ENCODE peak calls at places on chromosomes 2 and 18, in four cellular contexts. W is lung, C is esophagus squamous epithelium, M is thyroid gland. S is an unnamed sample. For H3K4me1, the result is how much of the 10 kb centered on the place peaks cover.

GRCh38 chr18:12109836-12110235 is 16.2 kb downstream of the ANKRD62 start:
- DNase-seq in W (no peak), M (no peak), C (no peak), S (no peak)

GRCh38 chr2:1728821-1729220 is 15.5 kb downstream of the PXDN start:
- DNase-seq in W (no peak), M (peak), C (no peak), S (no peak)

GRCh38 chr2:68391869-68392268 is 26.8 kb downstream of the PLEK start:
- DNase-seq in C (no peak), M (no peak), W (no peak), S (no peak)

GRCh38 chr2:232541961-232542714 is 2.6 kb downstream of the CHRNG start:
- DNase-seq in W (no peak), C (no peak), M (no peak), S (no peak)

GRCh38 chr18:36650906-36651305 is 177.9 kb downstream of the TPGS2 start:
- DNase-seq in M (no peak), C (no peak), W (no peak), S (no peak)

GRCh38 chr18:40109251-40110049 is 1845.6 kb upstream of the PIK3C3 start:
- DNase-seq in M (no peak), W (no peak), C (no peak), S (no peak)

GRCh38 chr2:240033330-240033678 is 3.1 kb upstream of the OR6B2 start:
- DNase-seq in W (no peak), C (no peak), M (no peak), S (no peak)

GRCh38 chr2:127085260-127085666 is 21.7 kb downstream of the BIN1 start:
- DNase-seq in C (no peak), M (peak), W (peak), S (no peak)

GRCh38 chr18:45540146-45540545 is 75.1 kb upstream of the SLC14A2 start:
- DNase-seq in C (no peak), W (no peak), M (no peak), S (no peak)

GRCh38 chr2:239911630-239912071 is 113.5 kb downstream of the NDUFA10 start:
- DNase-seq in C (no peak), W (peak), M (no peak), S (no peak)

GRCh38 chr2:181077128-181077709 is 96.8 kb downstream of the UBE2E3 start:
- DNase-seq in C (no peak), M (no peak), W (no peak), S (no peak)

GRCh38 chr2:174683392-174683759 is 80.9 kb downstream of the CHRNA1 start:
- DNase-seq in C (no peak), M (no peak), W (no peak), S (no peak)

GRCh38 chr2:200454839-200455801 is 54.7 kb downstream of the KCTD18 start:
- DNase-seq in C (no peak), W (no peak), M (no peak), S (no peak)

GRCh38 chr2:149033716-149034115 is 4.8 kb upstream of the LYPD6B start:
- DNase-seq in C (no peak), W (no peak), M (no peak), S (no peak)

GRCh38 chr2:203705184-203705583 is 1.3 kb upstream of the CD28 start:
- DNase-seq in M (no peak), C (no peak), W (no peak), S (no peak)

GRCh38 chr2:111662771-111663470 is 221.1 kb downstream of the ANAPC1 start:
- DNase-seq in C (no peak), M (no peak), W (no peak), S (no peak)

GRCh38 chr2:135994281-135994680 is 8.9 kb upstream of the DARS1 start:
- DNase-seq in M (no peak), C (no peak), W (no peak), S (no peak)

GRCh38 chr2:64696631-64697030 is 42.9 kb upstream of the SERTAD2 start:
- DNase-seq in W (no peak), C (no peak), M (no peak), S (no peak)

GRCh38 chr2:132758995-132759394 is 89.0 kb upstream of the LYPD1 start:
- DNase-seq in C (no peak), M (no peak), W (no peak), S (no peak)

GRCh38 chr2:37180006-37180639 is 8.3 kb downstream of the SULT6B1 start:
- DNase-seq in M (no peak), C (no peak), W (no peak), S (no peak)

GRCh38 chr2:183037281-183037659 is 987 bp downstream of the NCKAP1 start:
- DNase-seq in W (no peak), C (no peak), M (no peak), S (no peak)

GRCh38 chr18:35306588-35307250 is 16.7 kb upstream of the ZSCAN30 start:
- DNase-seq in C (no peak), W (no peak), M (no peak), S (no peak)

GRCh38 chr2:18701981-18702380 is 112.6 kb upstream of the NT5C1B start:
- DNase-seq in M (no peak), C (no peak), W (no peak), S (no peak)

GRCh38 chr2:201233192-201234166 is 26.9 kb upstream of the CASP8 start:
- DNase-seq in W (peak), M (peak), C (peak), S (no peak)

GRCh38 chr2:47063159-47063930 is 91.8 kb downstream of the STPG4 start:
- DNase-seq in M (no peak), C (no peak), W (no peak), S (no peak)

GRCh38 chr2:47064076-47064475 is 91.0 kb downstream of the STPG4 start:
- DNase-seq in C (no peak), M (no peak), W (no peak), S (no peak)

GRCh38 chr2:47060652-47061170 is 94.4 kb downstream of the STPG4 start:
- DNase-seq in W (no peak), C (no peak), M (no peak), S (no peak)

GRCh38 chr2:47061989-47062678 is 93.0 kb downstream of the STPG4 start:
- DNase-seq in C (no peak), M (no peak), W (no peak), S (no peak)

DNA sequence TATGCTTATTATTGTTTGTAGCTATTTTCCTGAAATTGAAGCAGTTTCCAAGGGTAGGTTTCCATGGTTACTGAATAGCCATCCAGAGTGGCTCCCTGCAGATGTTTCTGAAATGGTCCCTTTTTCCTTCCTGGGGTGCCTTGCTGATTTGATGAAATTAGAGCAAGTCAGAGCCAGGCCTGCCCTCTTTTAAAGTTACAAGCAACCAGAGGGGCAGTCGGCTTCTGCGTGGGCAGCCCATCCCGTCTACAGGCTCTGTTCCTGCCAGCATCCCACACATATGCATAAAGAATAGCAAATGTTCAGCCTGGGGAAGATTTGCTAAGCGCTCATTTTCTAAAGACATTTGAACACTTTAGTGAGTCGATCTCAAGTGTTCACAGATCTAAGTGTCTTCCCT is 92.4 kb downstream of the STPG4 start:
- DNase-seq in W (no peak), C (no peak), M (no peak), S (no peak)
- H3K4me1 ChIP-seq in W (under half), C (under half), M (under half), S (under half)

GRCh38 chr18:67651438-67651837 is 134.9 kb upstream of the DSEL start:
- DNase-seq in W (no peak), C (no peak), M (no peak), S (no peak)
- H3K4me3 ChIP-seq in W (no peak), C (no peak), M (no peak), S (no peak)

DNA sequence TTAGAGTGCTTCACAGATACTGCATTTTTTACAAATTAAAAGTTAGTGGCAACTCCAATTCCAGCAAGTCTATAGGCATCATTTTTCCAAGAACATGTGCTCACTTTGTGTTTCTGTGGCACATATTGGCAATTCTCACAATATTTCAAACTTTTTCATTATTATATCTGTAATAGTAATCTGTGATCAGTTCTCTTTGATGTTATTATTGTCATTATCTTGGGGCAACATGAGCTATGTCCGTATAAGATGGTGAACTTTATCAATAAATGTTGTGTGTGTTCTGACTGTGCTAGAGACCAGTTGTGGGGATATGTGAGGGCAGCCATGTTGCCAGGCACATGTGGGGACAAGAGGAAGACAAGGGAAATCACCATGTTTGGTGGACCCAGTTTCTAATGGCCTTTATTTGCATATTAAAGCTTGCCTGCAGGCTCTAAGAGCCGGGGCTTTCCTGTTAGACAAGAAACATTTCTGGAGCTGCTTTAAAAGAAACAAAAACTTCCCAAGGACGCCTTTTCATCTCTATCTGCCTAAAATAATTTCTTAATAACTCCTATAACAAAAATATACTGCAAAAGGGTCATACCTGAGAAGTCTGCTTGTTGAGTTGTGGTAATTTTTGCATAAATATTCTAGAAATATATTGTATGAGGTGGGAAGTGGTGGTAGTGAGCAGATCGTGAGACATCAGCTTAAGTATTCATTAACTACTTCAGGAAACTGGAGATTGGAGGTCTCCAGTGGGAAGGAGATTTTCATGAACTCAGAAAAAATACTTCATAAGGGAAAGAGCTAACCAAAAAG is 37.2 kb downstream of the KYNU start:
- DNase-seq in M (no peak), W (no peak), C (no peak), S (no peak)
- H3K27ac ChIP-seq in M (no peak), W (no peak), C (no peak), S (no peak)

DNA sequence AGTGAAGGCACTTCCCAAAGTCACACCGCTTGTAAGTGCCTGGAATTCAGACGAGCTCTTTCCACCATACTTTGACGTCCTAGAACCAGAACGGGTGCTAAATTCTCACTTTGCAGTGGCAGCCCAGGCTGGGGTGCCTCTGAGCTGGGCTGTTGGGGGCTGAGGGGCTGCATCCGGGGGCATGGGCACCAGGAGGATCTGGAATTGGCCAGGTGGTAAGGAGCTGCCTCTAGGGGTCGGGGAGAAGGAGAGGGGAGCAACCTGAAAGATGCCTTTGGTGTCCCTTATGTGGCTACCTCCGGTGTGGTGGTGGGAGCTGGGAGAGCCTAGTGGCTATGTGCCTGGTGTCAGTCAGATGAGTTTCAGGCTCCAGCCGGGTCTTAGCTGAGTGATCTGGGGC is 7.1 kb downstream of the ATOH8 start:
- DNase-seq in W (no peak), C (no peak), M (no peak), S (no peak)
- H3K4me1 ChIP-seq in W (under half), C (under half), M (half or more), S (under half)

GRCh38 chr2:188976545-188977268 is 2.5 kb downstream of the COL3A1 start:
- DNase-seq in W (no peak), C (no peak), M (no peak), S (no peak)
- H3K4me3 ChIP-seq in W (no peak), C (peak), M (no peak), S (peak)